ENCODE peak calls at places on chromosomes 1 and 21, in six cellular contexts. One of them, this sample, is unnamed.

GRCh38 chr1:90706437-90707362 is 10.4 kb downstream of the BARHL2 start:
- DNase-seq in A549: no peak
- DNase-seq in H1: no peak
- DNase-seq in GM12878: no peak
- DNase-seq in SK-N-SH: peak; percentile 56
- DNase-seq in K562: no peak
- DNase-seq in this sample: peak; percentile 5

GRCh38 chr1:178653091-178653490 is 72.0 kb upstream of the RALGPS2 start:
- DNase-seq in GM12878: no peak
- DNase-seq in A549: peak; percentile 56
- DNase-seq in H1: no peak
- DNase-seq in K562: no peak
- DNase-seq in SK-N-SH: no peak
- DNase-seq in this sample: no peak

GRCh38 chr1:186188736-186189135 is 186.3 kb downstream of the TPR start:
- DNase-seq in A549: no peak
- DNase-seq in SK-N-SH: no peak
- DNase-seq in GM12878: no peak
- DNase-seq in H1: no peak
- DNase-seq in K562: no peak
- DNase-seq in this sample: no peak

GRCh38 chr1:37482004-37482785 is 7.8 kb downstream of the ZC3H12A start:
- DNase-seq in GM12878: no peak
- DNase-seq in K562: no peak
- DNase-seq in SK-N-SH: no peak
- DNase-seq in H1: no peak
- DNase-seq in A549: no peak
- DNase-seq in this sample: no peak

GRCh38 chr21:17585875-17586450 is 26.7 kb downstream of the BTG3 start:
- DNase-seq in K562: peak; percentile 16
- DNase-seq in A549: peak; percentile 5
- DNase-seq in GM12878: no peak
- DNase-seq in SK-N-SH: peak; percentile 35
- DNase-seq in H1: no peak
- DNase-seq in this sample: peak; percentile 41

GRCh38 chr1:220527279-220528048 is 472 bp upstream of the MARK1 start:
- DNase-seq in A549: no peak
- DNase-seq in SK-N-SH: peak; percentile 52
- DNase-seq in GM12878: no peak
- DNase-seq in H1: no peak
- DNase-seq in K562: no peak
- DNase-seq in this sample: no peak

GRCh38 chr1:29291756-29292155 is 55.4 kb downstream of the PTPRU start:
- DNase-seq in H1: no peak
- DNase-seq in A549: no peak
- DNase-seq in SK-N-SH: no peak
- DNase-seq in K562: no peak
- DNase-seq in GM12878: no peak
- DNase-seq in this sample: no peak

GRCh38 chr1:16986596-16987361 is 6.4 kb upstream of the MFAP2 start:
- DNase-seq in H1: no peak
- DNase-seq in K562: peak; percentile 74
- DNase-seq in GM12878: no peak
- DNase-seq in A549: peak; percentile 35
- DNase-seq in SK-N-SH: peak; percentile 88
- DNase-seq in this sample: no peak

GRCh38 chr1:67823645-67824044 is 9.6 kb downstream of the GNG12 start:
- DNase-seq in H1: no peak
- DNase-seq in SK-N-SH: no peak
- DNase-seq in K562: no peak
- DNase-seq in A549: no peak
- DNase-seq in GM12878: no peak
- DNase-seq in this sample: no peak

GRCh38 chr1:46184920-46185658 is 8.8 kb upstream of the P3R3URF start:
- DNase-seq in GM12878: no peak
- DNase-seq in K562: peak; percentile 44
- DNase-seq in A549: no peak
- DNase-seq in H1: no peak
- DNase-seq in SK-N-SH: no peak
- DNase-seq in this sample: no peak

GRCh38 chr1:99590578-99591209 is 55.2 kb upstream of the PALMD start:
- DNase-seq in K562: no peak
- DNase-seq in GM12878: no peak
- DNase-seq in H1: no peak
- DNase-seq in A549: no peak
- DNase-seq in SK-N-SH: peak; percentile 4
- DNase-seq in this sample: no peak

GRCh38 chr21:45974073-45975016 is 7.2 kb upstream of the COL6A1 start:
- DNase-seq in GM12878: no peak
- DNase-seq in H1: no peak
- DNase-seq in A549: no peak
- DNase-seq in SK-N-SH: peak; percentile 75
- DNase-seq in K562: peak; percentile 55
- DNase-seq in this sample: no peak

GRCh38 chr1:64043976-64044375 is 159.4 kb upstream of the UBE2U start:
- DNase-seq in SK-N-SH: no peak
- DNase-seq in GM12878: no peak
- DNase-seq in K562: no peak
- DNase-seq in A549: no peak
- DNase-seq in H1: no peak
- DNase-seq in this sample: no peak

GRCh38 chr1:177505905-177506590 is 335.3 kb downstream of the BRINP2 start:
- DNase-seq in A549: no peak
- DNase-seq in K562: no peak
- DNase-seq in SK-N-SH: no peak
- DNase-seq in H1: no peak
- DNase-seq in GM12878: no peak
- DNase-seq in this sample: no peak

GRCh38 chr1:146032613-146033219 is 11.2 kb upstream of the HJV start:
- DNase-seq in H1: no peak
- DNase-seq in SK-N-SH: peak; percentile 47
- DNase-seq in A549: no peak
- DNase-seq in GM12878: peak; percentile 23
- DNase-seq in K562: peak; percentile 37
- DNase-seq in this sample: peak; percentile 59

GRCh38 chr1:204491653-204492052 is 3.0 kb downstream of the PIK3C2B start:
- DNase-seq in GM12878: no peak
- DNase-seq in K562: no peak
- DNase-seq in A549: no peak
- DNase-seq in SK-N-SH: no peak
- DNase-seq in H1: no peak
- DNase-seq in this sample: no peak

GRCh38 chr1:204483791-204484190 is 10.8 kb downstream of the PIK3C2B start:
- DNase-seq in SK-N-SH: no peak
- DNase-seq in A549: no peak
- DNase-seq in H1: no peak
- DNase-seq in K562: no peak
- DNase-seq in GM12878: no peak
- DNase-seq in this sample: peak; percentile 21

GRCh38 chr1:204484948-204485347 is 9.7 kb downstream of the PIK3C2B start:
- DNase-seq in SK-N-SH: no peak
- DNase-seq in A549: no peak
- DNase-seq in GM12878: no peak
- DNase-seq in K562: no peak
- DNase-seq in H1: no peak
- DNase-seq in this sample: no peak

GRCh38 chr1:204487256-204487615 is 7.4 kb downstream of the PIK3C2B start:
- DNase-seq in A549: no peak
- DNase-seq in H1: no peak
- DNase-seq in K562: no peak
- DNase-seq in SK-N-SH: no peak
- DNase-seq in GM12878: no peak
- DNase-seq in this sample: no peak
- TF ChIP-seq RAD21 in A549: no peak
- TF ChIP-seq RAD21 in H1: no peak
- TF ChIP-seq RAD21 in K562: no peak
- TF ChIP-seq RAD21 in SK-N-SH: no peak
- TF ChIP-seq RAD21 in GM12878: no peak
- TF ChIP-seq RAD21 in this sample: no peak

DNA sequence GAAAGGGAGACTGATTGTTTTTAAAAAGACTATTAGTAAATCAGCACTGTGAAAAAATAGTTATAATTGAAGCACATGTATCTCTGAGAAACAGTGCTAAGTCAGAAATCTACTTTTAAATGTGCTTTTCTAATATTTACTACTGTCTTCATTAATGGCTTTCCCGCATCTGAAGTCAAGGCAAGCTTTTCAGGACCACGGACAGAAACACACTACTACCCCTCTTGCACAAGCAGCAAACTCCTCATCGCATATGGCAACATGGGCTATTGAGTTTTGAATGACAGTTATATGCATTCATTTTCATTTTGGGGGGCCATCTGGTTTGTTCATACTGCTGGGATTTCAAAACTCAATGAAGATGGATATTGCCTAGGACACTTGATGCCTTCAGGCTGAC is 433.4 kb upstream of the CAMK1G start:
- DNase-seq in GM12878: no peak
- DNase-seq in SK-N-SH: no peak
- DNase-seq in A549: no peak
- DNase-seq in H1: no peak
- DNase-seq in K562: no peak
- DNase-seq in this sample: peak; percentile 3
- TF ChIP-seq CHD2 in GM12878: no peak
- TF ChIP-seq CHD2 in SK-N-SH: no peak
- TF ChIP-seq CHD2 in A549: no peak
- TF ChIP-seq CHD2 in H1: no peak
- TF ChIP-seq CHD2 in K562: no peak
- TF ChIP-seq CHD2 in this sample: no peak

DNA sequence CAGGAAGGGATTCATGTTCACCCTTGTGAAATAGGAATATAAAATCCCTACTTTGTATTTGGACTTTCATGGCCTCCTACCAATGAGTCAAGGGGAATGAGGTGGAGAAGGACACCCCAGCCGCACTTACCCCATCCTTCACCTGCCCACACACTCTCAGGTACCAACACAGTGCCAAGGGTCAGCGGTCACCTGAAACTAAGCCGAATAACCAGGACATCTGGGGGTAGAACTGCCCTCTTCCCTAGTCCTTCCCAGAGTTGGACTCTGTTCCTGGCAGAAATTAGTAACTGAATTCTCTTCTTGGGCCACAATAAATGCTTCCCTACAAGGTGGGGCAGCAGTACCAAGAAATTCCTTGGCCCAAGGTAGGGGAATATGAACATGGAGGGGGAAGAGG is 7.4 kb downstream of the SLC45A3 start:
- DNase-seq in A549: no peak
- DNase-seq in K562: no peak
- DNase-seq in SK-N-SH: no peak
- DNase-seq in H1: no peak
- DNase-seq in GM12878: no peak
- DNase-seq in this sample: no peak
- H3K4me1 ChIP-seq in A549: peaks cover 14% of the 10 kb centered on the region
- H3K4me1 ChIP-seq in K562: peaks cover 23% of the 10 kb centered on the region
- H3K4me1 ChIP-seq in SK-N-SH: no peaks in the 10 kb centered on the region
- H3K4me1 ChIP-seq in H1: peaks cover 17% of the 10 kb centered on the region
- H3K4me1 ChIP-seq in GM12878: peaks cover 51% of the 10 kb centered on the region
- H3K4me1 ChIP-seq in this sample: peaks cover 93% of the 10 kb centered on the region

GRCh38 chr1:221793439-221794078 is 51.7 kb upstream of the DUSP10 start:
- DNase-seq in GM12878: peak; percentile 70
- DNase-seq in SK-N-SH: no peak
- DNase-seq in H1: no peak
- DNase-seq in K562: no peak
- DNase-seq in A549: no peak
- DNase-seq in this sample: no peak

GRCh38 chr1:221795400-221795799 is 53.5 kb upstream of the DUSP10 start:
- DNase-seq in A549: no peak
- DNase-seq in H1: no peak
- DNase-seq in SK-N-SH: no peak
- DNase-seq in K562: no peak
- DNase-seq in GM12878: no peak
- DNase-seq in this sample: no peak

GRCh38 chr1:221791846-221792245 is 50.0 kb upstream of the DUSP10 start:
- DNase-seq in K562: no peak
- DNase-seq in GM12878: no peak
- DNase-seq in H1: no peak
- DNase-seq in SK-N-SH: no peak
- DNase-seq in A549: no peak
- DNase-seq in this sample: no peak

GRCh38 chr1:221794925-221795324 is 53.0 kb upstream of the DUSP10 start:
- DNase-seq in A549: no peak
- DNase-seq in H1: no peak
- DNase-seq in SK-N-SH: no peak
- DNase-seq in K562: no peak
- DNase-seq in GM12878: no peak
- DNase-seq in this sample: no peak

GRCh38 chr1:221794079-221794670 is 52.3 kb upstream of the DUSP10 start:
- DNase-seq in H1: no peak
- DNase-seq in GM12878: peak; percentile 82
- DNase-seq in SK-N-SH: no peak
- DNase-seq in K562: no peak
- DNase-seq in A549: no peak
- DNase-seq in this sample: no peak
- TF ChIP-seq RAD21 in H1: no peak
- TF ChIP-seq RAD21 in GM12878: no peak
- TF ChIP-seq RAD21 in SK-N-SH: no peak
- TF ChIP-seq RAD21 in K562: no peak
- TF ChIP-seq RAD21 in A549: no peak
- TF ChIP-seq RAD21 in this sample: no peak

GRCh38 chr1:5941671-5942070 is 50.6 kb downstream of the NPHP4 start:
- DNase-seq in A549: no peak
- DNase-seq in K562: no peak
- DNase-seq in GM12878: no peak
- DNase-seq in SK-N-SH: no peak
- DNase-seq in H1: no peak
- DNase-seq in this sample: no peak
- TF ChIP-seq CHD2 in A549: no peak
- TF ChIP-seq CHD2 in K562: no peak
- TF ChIP-seq CHD2 in GM12878: no peak
- TF ChIP-seq CHD2 in SK-N-SH: no peak
- TF ChIP-seq CHD2 in H1: no peak
- TF ChIP-seq CHD2 in this sample: no peak

GRCh38 chr1:226351709-226352108 is 42.7 kb upstream of the LIN9 start:
- DNase-seq in H1: no peak
- DNase-seq in GM12878: no peak
- DNase-seq in K562: peak; percentile 23
- DNase-seq in A549: no peak
- DNase-seq in SK-N-SH: no peak
- DNase-seq in this sample: no peak

GRCh38 chr1:226350504-226350865 is 41.5 kb upstream of the LIN9 start:
- DNase-seq in GM12878: no peak
- DNase-seq in A549: no peak
- DNase-seq in SK-N-SH: no peak
- DNase-seq in H1: no peak
- DNase-seq in K562: no peak
- DNase-seq in this sample: no peak

GRCh38 chr1:226353698-226354525 is 44.9 kb upstream of the LIN9 start:
- DNase-seq in K562: no peak
- DNase-seq in H1: no peak
- DNase-seq in SK-N-SH: no peak
- DNase-seq in A549: no peak
- DNase-seq in GM12878: no peak
- DNase-seq in this sample: no peak

GRCh38 chr1:226349081-226349480 is 40.1 kb upstream of the LIN9 start:
- DNase-seq in A549: no peak
- DNase-seq in GM12878: no peak
- DNase-seq in K562: no peak
- DNase-seq in SK-N-SH: no peak
- DNase-seq in H1: no peak
- DNase-seq in this sample: no peak

GRCh38 chr1:226349801-226350503 is 41.0 kb upstream of the LIN9 start:
- DNase-seq in SK-N-SH: peak; percentile 36
- DNase-seq in GM12878: no peak
- DNase-seq in H1: no peak
- DNase-seq in K562: peak; percentile 71
- DNase-seq in A549: no peak
- DNase-seq in this sample: no peak
- H3K4me1 ChIP-seq in SK-N-SH: no peaks in the 10 kb centered on the region
- H3K4me1 ChIP-seq in GM12878: peaks cover 18% of the 10 kb centered on the region
- H3K4me1 ChIP-seq in H1: no peaks in the 10 kb centered on the region
- H3K4me1 ChIP-seq in K562: peaks cover 18% of the 10 kb centered on the region
- H3K4me1 ChIP-seq in A549: no peaks in the 10 kb centered on the region
- H3K4me1 ChIP-seq in this sample: peaks cover 19% of the 10 kb centered on the region

This sample was measured in HepG2.